ENCODE peak calls at places on chromosomes 5 and 9, in four cellular contexts. C is GM03348, N is ACHN, A is neuronal stem cell. M is an unnamed sample.

GRCh38 chr5:54946306-54946705 is 39.1 kb downstream of the ESM1 start:
- DNase-seq in C (no peak), A (no peak), N (no peak), M (peak; percentile 21)

GRCh38 chr9:38108326-38108725 is 39.3 kb upstream of the SHB start:
- DNase-seq in C (no peak), A (no peak), N (no peak), M (no peak)

GRCh38 chr9:20031836-20032235 is 243.0 kb upstream of the SLC24A2 start:
- DNase-seq in N (no peak), A (no peak), C (no peak), M (no peak)

GRCh38 chr5:119355636-119356383 is at the start of gene TNFAIP8:
- DNase-seq in N (peak; percentile 49), A (peak; percentile 32), C (peak; percentile 87), M (peak; percentile 85)

GRCh38 chr5:15690611-15691010 is 190.6 kb downstream of the FBXL7 start:
- DNase-seq in A (no peak), N (no peak), C (peak; percentile 37), M (no peak)

GRCh38 chr5:177404641-177405134 is 4.2 kb upstream of the PFN3 start:
- DNase-seq in C (no peak), N (no peak), A (no peak), M (no peak)

GRCh38 chr5:73448451-73449136 is at the start of gene FOXD1:
- DNase-seq in A (no peak), N (peak; percentile 88), C (peak; percentile 93), M (peak; percentile 98)

GRCh38 chr5:132190161-132190817 is 37.4 kb downstream of the P4HA2 start:
- DNase-seq in C (peak; percentile 73), A (peak; percentile 39), N (peak; percentile 70), M (peak; percentile 78)

GRCh38 chr9:72788966-72789365 is 163.9 kb downstream of the ALDH1A1 start:
- DNase-seq in N (no peak), C (no peak), A (no peak), M (peak; percentile 23)

GRCh38 chr5:132979367-132979935 is 16.0 kb upstream of the AFF4 start:
- DNase-seq in N (peak; percentile 37), A (no peak), C (no peak), M (no peak)

GRCh38 chr5:39482098-39482497 is 57.3 kb upstream of the DAB2 start:
- DNase-seq in N (no peak), C (no peak), A (no peak), M (no peak)

GRCh38 chr9:32431940-32432555 is 47.6 kb downstream of the ACO1 start:
- DNase-seq in A (peak; percentile 12), N (peak; percentile 49), C (peak; percentile 60), M (peak; percentile 79)

GRCh38 chr9:133643362-133643755 is 7.2 kb downstream of the DBH start:
- DNase-seq in A (no peak), N (no peak), C (no peak), M (no peak)

GRCh38 chr5:72433520-72433919 is 73.7 kb downstream of the ZNF366 start:
- DNase-seq in C (no peak), A (no peak), N (no peak), M (peak; percentile 43)

GRCh38 chr9:119802115-119802514 is 432.9 kb upstream of the BRINP1 start:
- DNase-seq in A (no peak), C (no peak), N (no peak), M (no peak)

GRCh38 chr5:58944221-58944620 is 361.3 kb downstream of the RAB3C start:
- DNase-seq in C (no peak), N (no peak), A (no peak), M (no peak)

GRCh38 chr5:133260715-133261114 is 208.9 kb downstream of the HSPA4 start:
- DNase-seq in A (no peak), N (no peak), C (no peak), M (no peak)

GRCh38 chr9:105415344-105415980 is 32.4 kb upstream of the FSD1L start:
- DNase-seq in N (peak; percentile 55), A (peak; percentile 79), C (peak; percentile 78), M (peak; percentile 80)

GRCh38 chr5:33601881-33602280 is 161.1 kb downstream of the TARS1 start:
- DNase-seq in C (no peak), N (no peak), A (no peak), M (peak; percentile 22)

GRCh38 chr9:79651251-79651795 is 79.6 kb downstream of the TLE4 start:
- DNase-seq in A (no peak), N (no peak), C (no peak), M (no peak)

GRCh38 chr9:92633879-92634278 is 36.1 kb downstream of the IPPK start:
- DNase-seq in A (no peak), N (no peak), C (no peak), M (no peak)

GRCh38 chr9:27371382-27371781 is 74.4 kb upstream of the EQTN start:
- DNase-seq in A (no peak), N (peak; percentile 2), C (no peak), M (no peak)

GRCh38 chr5:93476211-93476851 is 104.7 kb downstream of the NR2F1-AS1 start:
- DNase-seq in N (no peak), C (no peak), A (no peak), M (peak; percentile 26)